ENCODE peak calls at places on chromosomes 1 and 21, in four cellular contexts. One of them, this sample, is unnamed.

GRCh38 chr1:177586429-177586828 is 383.4 kb downstream of the SEC16B start:
- DNase-seq in colonic mucosa: no peak
- DNase-seq in IMR-90: peak; percentile 90
- DNase-seq in T-helper 1 cell: no peak
- DNase-seq in this sample: peak; percentile 94

GRCh38 chr1:10796029-10796944 is at the start of gene CASZ1:
- DNase-seq in colonic mucosa: peak; percentile 87
- DNase-seq in IMR-90: peak; percentile 86
- DNase-seq in T-helper 1 cell: no peak
- DNase-seq in this sample: peak; percentile 87

GRCh38 chr1:92820551-92820950 is 11.3 kb upstream of the RPL5 start:
- DNase-seq in colonic mucosa: no peak
- DNase-seq in IMR-90: peak; percentile 56
- DNase-seq in T-helper 1 cell: no peak
- DNase-seq in this sample: no peak

GRCh38 chr1:245377854-245378253 is 223.1 kb downstream of the KIF26B start:
- DNase-seq in colonic mucosa: no peak
- DNase-seq in IMR-90: no peak
- DNase-seq in T-helper 1 cell: no peak
- DNase-seq in this sample: no peak

GRCh38 chr1:87916965-87917364 is 588.3 kb downstream of the LMO4 start:
- DNase-seq in colonic mucosa: no peak
- DNase-seq in IMR-90: peak; percentile 8
- DNase-seq in T-helper 1 cell: no peak
- DNase-seq in this sample: no peak

GRCh38 chr1:38117444-38117887 is 70.9 kb upstream of the POU3F1 start:
- DNase-seq in colonic mucosa: no peak
- DNase-seq in IMR-90: no peak
- DNase-seq in T-helper 1 cell: no peak
- DNase-seq in this sample: no peak

GRCh38 chr21:15624646-15625045 is 105.1 kb upstream of the USP25 start:
- DNase-seq in colonic mucosa: no peak
- DNase-seq in IMR-90: no peak
- DNase-seq in T-helper 1 cell: no peak
- DNase-seq in this sample: no peak

GRCh38 chr1:46719689-46720088 is 775 bp upstream of the EFCAB14 start:
- DNase-seq in colonic mucosa: peak; percentile 80
- DNase-seq in IMR-90: no peak
- DNase-seq in T-helper 1 cell: no peak
- DNase-seq in this sample: no peak

GRCh38 chr21:20968391-20968790 is 29.8 kb upstream of the NCAM2 start:
- DNase-seq in colonic mucosa: no peak
- DNase-seq in IMR-90: no peak
- DNase-seq in T-helper 1 cell: no peak
- DNase-seq in this sample: no peak

GRCh38 chr1:194194724-194195123 is 1008.3 kb upstream of the B3GALT2 start:
- DNase-seq in colonic mucosa: no peak
- DNase-seq in IMR-90: peak; percentile 35
- DNase-seq in T-helper 1 cell: no peak
- DNase-seq in this sample: peak; percentile 65

GRCh38 chr1:200991039-200991698 is 32.3 kb downstream of the KIF21B start:
- DNase-seq in colonic mucosa: no peak
- DNase-seq in IMR-90: no peak
- DNase-seq in T-helper 1 cell: no peak
- DNase-seq in this sample: no peak

GRCh38 chr1:10280442-10281350 is 70.3 kb downstream of the KIF1B start:
- DNase-seq in colonic mucosa: no peak
- DNase-seq in IMR-90: peak; percentile 68
- DNase-seq in T-helper 1 cell: peak; percentile 14
- DNase-seq in this sample: peak; percentile 56

GRCh38 chr1:29315876-29316275 is 79.6 kb downstream of the PTPRU start:
- DNase-seq in colonic mucosa: no peak
- DNase-seq in IMR-90: no peak
- DNase-seq in T-helper 1 cell: no peak
- DNase-seq in this sample: no peak

GRCh38 chr1:153957744-153958110 is 685 bp downstream of the CRTC2 start:
- DNase-seq in colonic mucosa: peak; percentile 47
- DNase-seq in IMR-90: no peak
- DNase-seq in T-helper 1 cell: peak; percentile 61
- DNase-seq in this sample: no peak

GRCh38 chr1:228810855-228811654 is 75.8 kb downstream of the RHOU start:
- DNase-seq in colonic mucosa: no peak
- DNase-seq in IMR-90: no peak
- DNase-seq in T-helper 1 cell: peak; percentile 62
- DNase-seq in this sample: no peak

GRCh38 chr1:29502901-29503300 is 266.6 kb downstream of the PTPRU start:
- DNase-seq in colonic mucosa: no peak
- DNase-seq in IMR-90: no peak
- DNase-seq in T-helper 1 cell: no peak
- DNase-seq in this sample: no peak

GRCh38 chr1:24724345-24725208 is 20.7 kb upstream of the CLIC4 start:
- DNase-seq in colonic mucosa: no peak
- DNase-seq in IMR-90: peak; percentile 84
- DNase-seq in T-helper 1 cell: no peak
- DNase-seq in this sample: peak; percentile 76

GRCh38 chr1:223887724-223888428 is 42.1 kb upstream of the TP53BP2 start:
- DNase-seq in colonic mucosa: no peak
- DNase-seq in IMR-90: peak; percentile 99
- DNase-seq in T-helper 1 cell: no peak
- DNase-seq in this sample: peak; percentile 99

GRCh38 chr1:59431566-59432294 is 134.8 kb downstream of the FGGY start:
- DNase-seq in colonic mucosa: no peak
- DNase-seq in IMR-90: no peak
- DNase-seq in T-helper 1 cell: no peak
- DNase-seq in this sample: no peak

GRCh38 chr1:226977288-226977972 is 37.3 kb downstream of the COQ8A start:
- DNase-seq in colonic mucosa: no peak
- DNase-seq in IMR-90: no peak
- DNase-seq in T-helper 1 cell: no peak
- DNase-seq in this sample: no peak

This sample was measured in fibroblast of lung.